ENCODE peak calls at places on chromosomes 6 and 20, in four cellular contexts. One of them, this sample, is unnamed.

GRCh38 chr6:7241709-7242645 is 71.0 kb downstream of the SSR1 start:
- DNase-seq in bronchial epithelial cell: no peak
- DNase-seq in NCI-H1417: no peak
- DNase-seq in A673: peak
- DNase-seq in this sample: no peak

GRCh38 chr20:32521780-32522524 is 63.2 kb downstream of the NOL4L start:
- DNase-seq in bronchial epithelial cell: peak
- DNase-seq in NCI-H1417: peak
- DNase-seq in A673: peak
- DNase-seq in this sample: no peak

GRCh38 chr6:18362058-18362561 is 25.0 kb upstream of the RNF144B start:
- DNase-seq in bronchial epithelial cell: peak
- DNase-seq in NCI-H1417: no peak
- DNase-seq in A673: no peak
- DNase-seq in this sample: peak

GRCh38 chr20:63178445-63178818 is 37.5 kb downstream of the YTHDF1 start:
- DNase-seq in bronchial epithelial cell: no peak
- DNase-seq in NCI-H1417: no peak
- DNase-seq in A673: no peak
- DNase-seq in this sample: no peak

GRCh38 chr20:9498322-9498721 is 16.1 kb upstream of the LAMP5 start:
- DNase-seq in bronchial epithelial cell: peak
- DNase-seq in NCI-H1417: no peak
- DNase-seq in A673: no peak
- DNase-seq in this sample: no peak

GRCh38 chr20:46396052-46396451 is 10.4 kb downstream of the ELMO2 start:
- DNase-seq in bronchial epithelial cell: no peak
- DNase-seq in NCI-H1417: no peak
- DNase-seq in A673: no peak
- DNase-seq in this sample: no peak

GRCh38 chr6:5175635-5176034 is 85.1 kb downstream of the LYRM4 start:
- DNase-seq in bronchial epithelial cell: no peak
- DNase-seq in NCI-H1417: no peak
- DNase-seq in A673: no peak
- DNase-seq in this sample: no peak

GRCh38 chr20:5544702-5545101 is 205.5 kb upstream of the SHLD1 start:
- DNase-seq in bronchial epithelial cell: no peak
- DNase-seq in NCI-H1417: no peak
- DNase-seq in A673: no peak
- DNase-seq in this sample: no peak

GRCh38 chr6:39929733-39930461 is 4.4 kb downstream of the MOCS1 start:
- DNase-seq in bronchial epithelial cell: peak
- DNase-seq in NCI-H1417: no peak
- DNase-seq in A673: no peak
- DNase-seq in this sample: no peak

GRCh38 chr20:20407891-20408805 is 40.2 kb downstream of the INSM1 start:
- DNase-seq in bronchial epithelial cell: peak
- DNase-seq in NCI-H1417: peak
- DNase-seq in A673: peak
- DNase-seq in this sample: no peak

GRCh38 chr6:49526598-49526997 is 23.9 kb upstream of the C6orf141 start:
- DNase-seq in bronchial epithelial cell: no peak
- DNase-seq in NCI-H1417: no peak
- DNase-seq in A673: no peak
- DNase-seq in this sample: no peak

GRCh38 chr6:159929819-159930218 is 39.0 kb downstream of the MAS1 start:
- DNase-seq in bronchial epithelial cell: peak
- DNase-seq in NCI-H1417: peak
- DNase-seq in A673: peak
- DNase-seq in this sample: no peak

GRCh38 chr20:33811763-33812672 is 870 bp downstream of the CHMP4B start:
- DNase-seq in bronchial epithelial cell: peak
- DNase-seq in NCI-H1417: no peak
- DNase-seq in A673: peak
- DNase-seq in this sample: peak

GRCh38 chr6:152769159-152769558 is 18.6 kb downstream of the VIP start:
- DNase-seq in bronchial epithelial cell: no peak
- DNase-seq in NCI-H1417: no peak
- DNase-seq in A673: no peak
- DNase-seq in this sample: no peak

GRCh38 chr6:34425498-34426410 is at the start of gene RPS10:
- DNase-seq in bronchial epithelial cell: peak
- DNase-seq in NCI-H1417: peak
- DNase-seq in A673: peak
- DNase-seq in this sample: peak

GRCh38 chr20:16349518-16350295 is 223.5 kb downstream of the KIF16B start:
- DNase-seq in bronchial epithelial cell: no peak
- DNase-seq in NCI-H1417: no peak
- DNase-seq in A673: no peak
- DNase-seq in this sample: no peak

GRCh38 chr6:77463308-77463880 is at the start of gene HTR1B:
- DNase-seq in bronchial epithelial cell: no peak
- DNase-seq in NCI-H1417: no peak
- DNase-seq in A673: no peak
- DNase-seq in this sample: peak

GRCh38 chr20:32578840-32579239 is 6.3 kb downstream of the NOL4L start:
- DNase-seq in bronchial epithelial cell: no peak
- DNase-seq in NCI-H1417: no peak
- DNase-seq in A673: no peak
- DNase-seq in this sample: no peak

GRCh38 chr20:43537921-43538854 is 20.6 kb upstream of the SGK2 start:
- DNase-seq in bronchial epithelial cell: peak
- DNase-seq in NCI-H1417: peak
- DNase-seq in A673: peak
- DNase-seq in this sample: peak

GRCh38 chr6:134464690-134465411 is 146.9 kb upstream of the SGK1 start:
- DNase-seq in bronchial epithelial cell: peak
- DNase-seq in NCI-H1417: peak
- DNase-seq in A673: peak
- DNase-seq in this sample: peak

GRCh38 chr6:142313284-142313683 is 11.5 kb downstream of the ADGRG6 start:
- DNase-seq in bronchial epithelial cell: peak
- DNase-seq in NCI-H1417: no peak
- DNase-seq in A673: no peak
- DNase-seq in this sample: peak

GRCh38 chr6:125950293-125950692 is 6.3 kb upstream of the HINT3 start:
- DNase-seq in bronchial epithelial cell: peak
- DNase-seq in NCI-H1417: no peak
- DNase-seq in A673: no peak
- DNase-seq in this sample: peak

GRCh38 chr6:24228681-24229255 is 102.8 kb downstream of the NRSN1 start:
- DNase-seq in bronchial epithelial cell: no peak
- DNase-seq in NCI-H1417: no peak
- DNase-seq in A673: peak
- DNase-seq in this sample: peak

GRCh38 chr6:42396720-42397119 is 55.0 kb downstream of the TRERF1 start:
- DNase-seq in bronchial epithelial cell: no peak
- DNase-seq in NCI-H1417: no peak
- DNase-seq in A673: no peak
- DNase-seq in this sample: no peak

GRCh38 chr6:11033825-11034224 is 10.3 kb downstream of the ELOVL2 start:
- DNase-seq in bronchial epithelial cell: peak
- DNase-seq in NCI-H1417: no peak
- DNase-seq in A673: no peak
- DNase-seq in this sample: peak

GRCh38 chr6:154683756-154684523 is 49.3 kb upstream of the SCAF8 start:
- DNase-seq in bronchial epithelial cell: peak
- DNase-seq in NCI-H1417: no peak
- DNase-seq in A673: peak
- DNase-seq in this sample: peak

GRCh38 chr20:421685-422250 is 13.7 kb downstream of the RBCK1 start:
- DNase-seq in bronchial epithelial cell: no peak
- DNase-seq in NCI-H1417: no peak
- DNase-seq in A673: no peak
- DNase-seq in this sample: no peak

GRCh38 chr6:35804996-35805736 is at the start of gene LHFPL5:
- DNase-seq in bronchial epithelial cell: no peak
- DNase-seq in NCI-H1417: peak
- DNase-seq in A673: peak
- DNase-seq in this sample: no peak

GRCh38 chr6:156427345-156427744 is 349.8 kb upstream of the ARID1B start:
- DNase-seq in bronchial epithelial cell: peak
- DNase-seq in NCI-H1417: no peak
- DNase-seq in A673: peak
- DNase-seq in this sample: peak

GRCh38 chr6:44122821-44123220 is 4.4 kb downstream of the MRPL14 start:
- DNase-seq in bronchial epithelial cell: no peak
- DNase-seq in NCI-H1417: no peak
- DNase-seq in A673: no peak
- DNase-seq in this sample: no peak

GRCh38 chr6:81938991-81939773 is 186.7 kb upstream of the TENT5A start:
- DNase-seq in bronchial epithelial cell: peak
- DNase-seq in NCI-H1417: no peak
- DNase-seq in A673: no peak
- DNase-seq in this sample: peak

This sample was measured in mammary epithelial cell.